ENCODE peak calls at places on chromosome 10, in five cellular contexts. D, Y, T, S and N are unnamed samples.

GRCh38 chr10:48774416-48775205 is 89.9 kb downstream of the WDFY4 start:
- DNase-seq in D (no peak), Y (no peak), T (no peak), S (no peak), N (no peak)

GRCh38 chr10:4383683-4384082 is 442.3 kb upstream of the AKR1E2 start:
- DNase-seq in D (no peak), Y (no peak), T (no peak), S (no peak), N (no peak)

GRCh38 chr10:116694927-116695268 is 47.5 kb downstream of the HSPA12A start:
- DNase-seq in D (no peak), Y (no peak), T (no peak), S (no peak), N (no peak)

GRCh38 chr10:64334084-64334483 is 812.9 kb downstream of the REEP3 start:
- DNase-seq in D (no peak), Y (no peak), T (no peak), S (no peak), N (no peak)

GRCh38 chr10:106267591-106267990 is 896.9 kb downstream of the SORCS1 start:
- DNase-seq in D (no peak), Y (no peak), T (no peak), S (no peak), N (peak; percentile 58)

GRCh38 chr10:113062977-113063967 is 113.2 kb downstream of the TCF7L2 start:
- DNase-seq in D (no peak), Y (no peak), T (no peak), S (no peak), N (no peak)

GRCh38 chr10:22245567-22245966 is 27.8 kb upstream of the EBLN1 start:
- DNase-seq in D (no peak), Y (no peak), T (no peak), S (no peak), N (no peak)

GRCh38 chr10:58920655-58921003 is 255.8 kb upstream of the PHYHIPL start:
- DNase-seq in D (peak; percentile 13), Y (no peak), T (no peak), S (no peak), N (no peak)

GRCh38 chr10:58545427-58545826 is 32.8 kb downstream of the BICC1 start:
- DNase-seq in D (no peak), Y (no peak), T (no peak), S (no peak), N (no peak)

GRCh38 chr10:44463511-44464121 is 78.7 kb upstream of the CXCL12 start:
- DNase-seq in D (no peak), Y (no peak), T (no peak), S (no peak), N (no peak)

GRCh38 chr10:110721406-110722038 is 77.4 kb downstream of the RBM20 start:
- DNase-seq in D (no peak), Y (no peak), T (no peak), S (no peak), N (no peak)

GRCh38 chr10:5284311-5285057 is 80.3 kb upstream of the UCN3 start:
- DNase-seq in D (no peak), Y (no peak), T (no peak), S (no peak), N (peak; percentile 53)

GRCh38 chr10:97659589-97659988 is 19.1 kb downstream of the PI4K2A start:
- DNase-seq in D (no peak), Y (no peak), T (no peak), S (no peak), N (no peak)

GRCh38 chr10:130774871-130775270 is 536.6 kb downstream of the TCERG1L start:
- DNase-seq in D (no peak), Y (no peak), T (no peak), S (no peak), N (no peak)

GRCh38 chr10:48589266-48589665 is 15.6 kb downstream of the ARHGAP22 start:
- DNase-seq in D (no peak), Y (no peak), T (no peak), S (no peak), N (no peak)

GRCh38 chr10:124849111-124849773 is 47.6 kb downstream of the ABRAXAS2 start:
- DNase-seq in D (no peak), Y (no peak), T (no peak), S (no peak), N (no peak)

GRCh38 chr10:110556993-110557601 is 10.4 kb upstream of the SMC3 start:
- DNase-seq in D (no peak), Y (peak; percentile 36), T (no peak), S (peak; percentile 73), N (no peak)

GRCh38 chr10:84531396-84531795 is 203.0 kb downstream of the CCSER2 start:
- DNase-seq in D (no peak), Y (no peak), T (no peak), S (no peak), N (no peak)

GRCh38 chr10:105950410-105950809 is 1214.1 kb downstream of the SORCS1 start:
- DNase-seq in D (no peak), Y (peak; percentile 54), T (no peak), S (no peak), N (no peak)

GRCh38 chr10:51666476-51666875 is 32.9 kb downstream of the CSTF2T start:
- DNase-seq in D (no peak), Y (no peak), T (no peak), S (no peak), N (no peak)

GRCh38 chr10:78335691-78336401 is 302.2 kb downstream of the RPS24 start:
- DNase-seq in D (peak; percentile 89), Y (no peak), T (no peak), S (no peak), N (no peak)

GRCh38 chr10:73344267-73344666 is 14.4 kb downstream of the CFAP70 start:
- DNase-seq in D (no peak), Y (no peak), T (no peak), S (no peak), N (no peak)

GRCh38 chr10:58637372-58637771 is 124.7 kb downstream of the BICC1 start:
- DNase-seq in D (no peak), Y (no peak), T (no peak), S (no peak), N (no peak)

GRCh38 chr10:131086511-131086910 is 225.0 kb downstream of the TCERG1L start:
- DNase-seq in D (no peak), Y (no peak), T (no peak), S (no peak), N (no peak)

GRCh38 chr10:69567920-69568319 is 5.3 kb downstream of the NEUROG3 start:
- DNase-seq in D (no peak), Y (no peak), T (no peak), S (no peak), N (no peak)

DNA sequence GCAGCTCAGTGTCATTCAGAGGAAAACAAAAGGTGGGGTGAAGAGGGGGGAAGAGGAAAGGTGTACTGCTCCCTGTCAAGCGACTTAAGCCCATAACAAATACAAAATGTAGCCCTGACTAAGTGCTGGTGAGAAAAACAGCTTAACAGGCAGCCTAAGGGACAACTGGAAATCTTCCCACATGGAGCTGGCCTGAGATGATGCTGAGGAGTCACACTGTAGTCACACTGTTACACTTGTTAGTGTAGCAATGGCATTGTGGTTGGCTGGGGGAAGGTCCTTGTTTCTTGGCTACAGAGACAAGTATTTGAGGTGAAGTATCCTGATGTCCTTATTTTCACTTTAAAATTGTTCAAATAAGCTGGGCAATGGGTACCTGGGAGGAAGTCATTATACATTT is 135.4 kb downstream of the USP6NL start:
- DNase-seq in D (no peak), Y (no peak), T (no peak), S (no peak), N (no peak)
- H3K27ac ChIP-seq in D (no peak overlapping the region), Y (no peak overlapping the region), T (no peak overlapping the region), S (no peak overlapping the region), N (no peak overlapping the region)

GRCh38 chr10:381346-381745 is 246.1 kb downstream of the ZMYND11 start:
- DNase-seq in D (no peak), Y (peak; percentile 8), T (no peak), S (no peak), N (no peak)
- H3K36me3 ChIP-seq in D (no peaks in the 10 kb centered on the region), Y (peaks cover 78% of the 10 kb centered on the region), T (no peaks in the 10 kb centered on the region), S (no peaks in the 10 kb centered on the region), N (peaks cover 39% of the 10 kb centered on the region)

GRCh38 chr10:62734781-62735463 is 69.6 kb upstream of the ADO start:
- DNase-seq in D (no peak), Y (no peak), T (no peak), S (no peak), N (no peak)

GRCh38 chr10:62735464-62736188 is 68.9 kb upstream of the ADO start:
- DNase-seq in D (no peak), Y (no peak), T (no peak), S (no peak), N (no peak)

GRCh38 chr10:62733654-62734293 is 70.7 kb upstream of the ADO start:
- DNase-seq in D (no peak), Y (no peak), T (no peak), S (no peak), N (no peak)

GRCh38 chr10:62728479-62728878 is 76.0 kb upstream of the ADO start:
- DNase-seq in D (no peak), Y (no peak), T (no peak), S (no peak), N (no peak)

DNA sequence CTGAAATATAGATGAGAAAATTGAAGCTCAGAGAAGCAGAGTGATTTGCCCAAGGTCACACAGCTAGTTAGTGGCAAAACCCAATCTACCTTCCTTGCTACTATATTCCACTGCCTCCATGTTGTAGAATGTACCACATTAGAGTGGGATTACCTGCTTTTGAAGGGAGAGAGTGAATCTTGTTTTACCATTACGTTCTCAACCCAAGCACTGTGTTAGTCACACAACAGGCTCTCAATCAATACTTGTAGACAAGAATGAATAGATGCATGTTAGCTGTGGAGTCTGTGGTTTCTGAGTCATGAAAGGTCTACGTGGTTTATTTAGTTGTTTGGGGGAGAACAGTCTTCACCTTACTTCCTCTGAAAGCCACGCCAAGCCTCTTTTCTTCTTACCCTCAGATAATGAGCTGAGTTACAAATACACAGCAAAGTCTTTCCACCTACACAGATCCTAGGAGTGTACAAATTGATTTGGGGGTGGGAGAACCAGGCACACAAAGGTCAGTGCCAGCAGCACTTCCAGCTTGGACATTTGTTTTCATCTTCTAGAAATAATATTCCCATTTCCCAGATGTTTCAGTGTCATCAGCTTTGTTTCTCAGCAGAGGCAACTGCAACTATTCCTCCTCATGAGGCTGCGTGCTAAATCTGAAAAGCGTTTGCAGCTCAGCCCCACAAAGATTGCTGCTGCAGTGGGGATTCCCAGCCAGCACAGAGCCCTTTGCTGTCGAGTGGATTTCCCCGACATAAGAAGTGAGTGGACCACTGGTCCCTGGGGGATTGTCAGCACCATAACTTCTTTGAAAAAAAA is 71.5 kb upstream of the ADO start:
- DNase-seq in D (peak; percentile 13), Y (no peak), T (no peak), S (peak; percentile 71), N (no peak)
- TF ChIP-seq POLR2AphosphoS5 in D (no peak), Y (no peak), T (no peak), S (peak; percentile 24), N (no peak)

DNA sequence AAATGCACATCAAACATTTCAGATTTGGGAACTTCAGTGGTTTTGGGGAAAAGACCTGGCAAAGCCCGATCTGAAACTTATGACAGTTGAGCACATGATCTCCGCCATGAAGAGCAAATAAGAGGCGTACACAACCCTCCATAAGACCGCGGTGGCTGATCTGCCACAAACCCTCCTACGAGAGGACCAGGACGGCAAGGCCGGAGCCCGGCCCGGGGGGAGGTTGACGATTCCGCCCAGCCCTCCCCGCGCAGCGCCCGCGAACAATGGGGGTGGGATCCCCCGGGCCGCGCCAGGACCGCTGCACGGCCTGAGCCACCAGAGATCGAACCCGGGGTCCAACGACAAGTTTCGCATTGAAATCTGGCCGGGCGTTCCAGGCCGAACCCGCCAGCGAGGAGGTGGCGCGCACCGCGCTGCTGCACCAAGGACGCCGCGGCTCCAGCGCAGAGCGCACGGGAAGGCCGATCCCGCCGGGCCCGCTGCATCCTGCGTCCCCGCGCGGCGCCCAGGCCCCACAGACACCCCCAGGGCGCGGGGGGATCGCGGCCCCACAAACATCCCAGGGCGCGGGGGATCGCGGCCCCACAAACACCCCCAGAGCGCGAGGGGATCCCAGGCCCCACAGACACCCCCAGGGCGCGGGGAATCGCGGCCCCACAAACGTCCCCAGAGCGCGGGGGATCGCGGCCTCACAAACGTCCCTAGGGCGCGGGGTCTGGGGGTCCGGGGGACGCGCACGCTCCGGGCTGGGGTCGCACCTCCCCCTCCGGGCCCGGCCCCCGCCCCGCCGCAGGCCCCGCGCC is 644 bp downstream of the DIP2C start:
- DNase-seq in D (no peak), Y (peak; percentile 45), T (no peak), S (no peak), N (peak; percentile 89)
- H3K27ac ChIP-seq in D (peak overlapping the region; percentile 73), Y (peak overlapping the region; percentile 83), T (no peak overlapping the region), S (peak overlapping the region; percentile 64), N (peak overlapping the region; percentile 62)